ENCODE peak calls at places on chromosomes 1 and 21, in ten cellular contexts. One of them, this sample, is unnamed.

GRCh38 chr1:230682882-230683610 is 30.9 kb downstream of the AGT start:
- DNase-seq in cardiac muscle cell: peak; percentile 6
- DNase-seq in aorta: no peak
- DNase-seq in CD4-positive, alpha-beta memory T cell: no peak
- DNase-seq in CD8-positive, alpha-beta T cell: no peak
- DNase-seq in left lung: no peak
- DNase-seq in mesenchymal stem cell: no peak
- DNase-seq in psoas muscle: no peak
- DNase-seq in Peyer's patch: no peak
- DNase-seq in tibial artery: no peak
- DNase-seq in this sample: no peak

GRCh38 chr1:235072096-235072495 is 56.5 kb downstream of the TOMM20 start:
- DNase-seq in cardiac muscle cell: no peak
- DNase-seq in aorta: no peak
- DNase-seq in CD4-positive, alpha-beta memory T cell: no peak
- DNase-seq in CD8-positive, alpha-beta T cell: no peak
- DNase-seq in left lung: no peak
- DNase-seq in mesenchymal stem cell: no peak
- DNase-seq in psoas muscle: no peak
- DNase-seq in Peyer's patch: no peak
- DNase-seq in tibial artery: no peak
- DNase-seq in this sample: no peak

GRCh38 chr1:98333406-98333805 is 328.1 kb upstream of the SNX7 start:
- DNase-seq in cardiac muscle cell: no peak
- DNase-seq in aorta: no peak
- DNase-seq in CD4-positive, alpha-beta memory T cell: no peak
- DNase-seq in CD8-positive, alpha-beta T cell: no peak
- DNase-seq in left lung: no peak
- DNase-seq in mesenchymal stem cell: no peak
- DNase-seq in psoas muscle: no peak
- DNase-seq in Peyer's patch: no peak
- DNase-seq in tibial artery: no peak
- DNase-seq in this sample: no peak

GRCh38 chr1:7042322-7043231 is 257.3 kb downstream of the CAMTA1 start:
- DNase-seq in cardiac muscle cell: peak; percentile 46
- DNase-seq in aorta: no peak
- DNase-seq in CD4-positive, alpha-beta memory T cell: peak; percentile 3
- DNase-seq in CD8-positive, alpha-beta T cell: no peak
- DNase-seq in left lung: no peak
- DNase-seq in mesenchymal stem cell: peak; percentile 33
- DNase-seq in psoas muscle: no peak
- DNase-seq in Peyer's patch: no peak
- DNase-seq in tibial artery: no peak
- DNase-seq in this sample: no peak

GRCh38 chr1:1826356-1827088 is 48.3 kb upstream of the NADK start:
- DNase-seq in cardiac muscle cell: no peak
- DNase-seq in aorta: no peak
- DNase-seq in CD4-positive, alpha-beta memory T cell: no peak
- DNase-seq in CD8-positive, alpha-beta T cell: no peak
- DNase-seq in left lung: no peak
- DNase-seq in mesenchymal stem cell: peak; percentile 27
- DNase-seq in psoas muscle: no peak
- DNase-seq in Peyer's patch: no peak
- DNase-seq in tibial artery: no peak
- DNase-seq in this sample: no peak

GRCh38 chr21:45852886-45853400 is 128.6 kb upstream of the COL6A1 start:
- DNase-seq in cardiac muscle cell: no peak
- DNase-seq in aorta: peak; percentile 63
- DNase-seq in CD4-positive, alpha-beta memory T cell: no peak
- DNase-seq in CD8-positive, alpha-beta T cell: no peak
- DNase-seq in left lung: peak; percentile 56
- DNase-seq in mesenchymal stem cell: no peak
- DNase-seq in psoas muscle: no peak
- DNase-seq in Peyer's patch: peak; percentile 23
- DNase-seq in tibial artery: no peak
- DNase-seq in this sample: no peak

GRCh38 chr1:9871021-9871420 is 39.0 kb downstream of the CTNNBIP1 start:
- DNase-seq in cardiac muscle cell: no peak
- DNase-seq in aorta: no peak
- DNase-seq in CD4-positive, alpha-beta memory T cell: no peak
- DNase-seq in CD8-positive, alpha-beta T cell: no peak
- DNase-seq in left lung: no peak
- DNase-seq in mesenchymal stem cell: no peak
- DNase-seq in psoas muscle: no peak
- DNase-seq in Peyer's patch: no peak
- DNase-seq in tibial artery: no peak
- DNase-seq in this sample: no peak

GRCh38 chr21:41932576-41933258 is 21.1 kb downstream of the C2CD2 start:
- DNase-seq in cardiac muscle cell: no peak
- DNase-seq in aorta: no peak
- DNase-seq in CD4-positive, alpha-beta memory T cell: no peak
- DNase-seq in CD8-positive, alpha-beta T cell: no peak
- DNase-seq in left lung: no peak
- DNase-seq in mesenchymal stem cell: peak; percentile 82
- DNase-seq in psoas muscle: peak; percentile 39
- DNase-seq in Peyer's patch: no peak
- DNase-seq in tibial artery: no peak
- DNase-seq in this sample: no peak

GRCh38 chr1:1428174-1428573 is 7.1 kb upstream of the ANKRD65 start:
- DNase-seq in cardiac muscle cell: no peak
- DNase-seq in aorta: no peak
- DNase-seq in CD4-positive, alpha-beta memory T cell: no peak
- DNase-seq in CD8-positive, alpha-beta T cell: no peak
- DNase-seq in left lung: peak; percentile 75
- DNase-seq in mesenchymal stem cell: no peak
- DNase-seq in psoas muscle: no peak
- DNase-seq in Peyer's patch: no peak
- DNase-seq in tibial artery: no peak
- DNase-seq in this sample: no peak

GRCh38 chr1:205150651-205151428 is 29.1 kb upstream of the RBBP5 start:
- DNase-seq in cardiac muscle cell: no peak
- DNase-seq in aorta: no peak
- DNase-seq in CD4-positive, alpha-beta memory T cell: no peak
- DNase-seq in CD8-positive, alpha-beta T cell: no peak
- DNase-seq in left lung: no peak
- DNase-seq in mesenchymal stem cell: no peak
- DNase-seq in psoas muscle: no peak
- DNase-seq in Peyer's patch: no peak
- DNase-seq in tibial artery: no peak
- DNase-seq in this sample: no peak

GRCh38 chr1:64537942-64538341 is 68.0 kb downstream of the CACHD1 start:
- DNase-seq in cardiac muscle cell: no peak
- DNase-seq in aorta: no peak
- DNase-seq in CD4-positive, alpha-beta memory T cell: no peak
- DNase-seq in CD8-positive, alpha-beta T cell: no peak
- DNase-seq in left lung: no peak
- DNase-seq in mesenchymal stem cell: no peak
- DNase-seq in psoas muscle: no peak
- DNase-seq in Peyer's patch: no peak
- DNase-seq in tibial artery: no peak
- DNase-seq in this sample: no peak

GRCh38 chr1:74180490-74180889 is 17.5 kb downstream of the LRRIQ3 start:
- DNase-seq in cardiac muscle cell: peak; percentile 56
- DNase-seq in aorta: no peak
- DNase-seq in CD4-positive, alpha-beta memory T cell: no peak
- DNase-seq in CD8-positive, alpha-beta T cell: no peak
- DNase-seq in left lung: no peak
- DNase-seq in mesenchymal stem cell: peak; percentile 37
- DNase-seq in psoas muscle: no peak
- DNase-seq in Peyer's patch: no peak
- DNase-seq in tibial artery: no peak
- DNase-seq in this sample: no peak

GRCh38 chr1:203287109-203287893 is 18.0 kb upstream of the BTG2 start:
- DNase-seq in cardiac muscle cell: peak; percentile 71
- DNase-seq in aorta: peak; percentile 86
- DNase-seq in CD4-positive, alpha-beta memory T cell: peak; percentile 88
- DNase-seq in CD8-positive, alpha-beta T cell: peak; percentile 55
- DNase-seq in left lung: peak; percentile 87
- DNase-seq in mesenchymal stem cell: peak; percentile 43
- DNase-seq in psoas muscle: peak; percentile 60
- DNase-seq in Peyer's patch: peak; percentile 93
- DNase-seq in tibial artery: peak; percentile 67
- DNase-seq in this sample: no peak
- H3K4me1 ChIP-seq in cardiac muscle cell: peaks cover 58% of the 10 kb centered on the region
- H3K4me1 ChIP-seq in aorta: no peaks in the 10 kb centered on the region
- H3K4me1 ChIP-seq in CD4-positive, alpha-beta memory T cell: peaks cover 61% of the 10 kb centered on the region
- H3K4me1 ChIP-seq in CD8-positive, alpha-beta T cell: peaks cover 59% of the 10 kb centered on the region
- H3K4me1 ChIP-seq in left lung: peaks cover 30% of the 10 kb centered on the region
- H3K4me1 ChIP-seq in mesenchymal stem cell: peaks cover 23% of the 10 kb centered on the region
- H3K4me1 ChIP-seq in psoas muscle: peaks cover 80% of the 10 kb centered on the region
- H3K4me1 ChIP-seq in Peyer's patch: peaks cover 21% of the 10 kb centered on the region
- H3K4me1 ChIP-seq in tibial artery: peaks cover 41% of the 10 kb centered on the region
- H3K4me1 ChIP-seq in this sample: peaks cover 6% of the 10 kb centered on the region

GRCh38 chr21:29258626-29259335 is 39.9 kb upstream of the BACH1 start:
- DNase-seq in cardiac muscle cell: peak; percentile 80
- DNase-seq in aorta: no peak
- DNase-seq in CD4-positive, alpha-beta memory T cell: no peak
- DNase-seq in CD8-positive, alpha-beta T cell: no peak
- DNase-seq in left lung: no peak
- DNase-seq in mesenchymal stem cell: peak; percentile 70
- DNase-seq in psoas muscle: no peak
- DNase-seq in Peyer's patch: no peak
- DNase-seq in tibial artery: no peak
- DNase-seq in this sample: peak; percentile 87

GRCh38 chr21:29250642-29251041 is 48.1 kb upstream of the BACH1 start:
- DNase-seq in cardiac muscle cell: no peak
- DNase-seq in aorta: no peak
- DNase-seq in CD4-positive, alpha-beta memory T cell: no peak
- DNase-seq in CD8-positive, alpha-beta T cell: no peak
- DNase-seq in left lung: no peak
- DNase-seq in mesenchymal stem cell: no peak
- DNase-seq in psoas muscle: no peak
- DNase-seq in Peyer's patch: no peak
- DNase-seq in tibial artery: no peak
- DNase-seq in this sample: no peak

GRCh38 chr21:29256125-29256895 is 42.4 kb upstream of the BACH1 start:
- DNase-seq in cardiac muscle cell: no peak
- DNase-seq in aorta: no peak
- DNase-seq in CD4-positive, alpha-beta memory T cell: no peak
- DNase-seq in CD8-positive, alpha-beta T cell: no peak
- DNase-seq in left lung: no peak
- DNase-seq in mesenchymal stem cell: no peak
- DNase-seq in psoas muscle: no peak
- DNase-seq in Peyer's patch: no peak
- DNase-seq in tibial artery: no peak
- DNase-seq in this sample: no peak

GRCh38 chr21:29257701-29258100 is 41.0 kb upstream of the BACH1 start:
- DNase-seq in cardiac muscle cell: no peak
- DNase-seq in aorta: no peak
- DNase-seq in CD4-positive, alpha-beta memory T cell: no peak
- DNase-seq in CD8-positive, alpha-beta T cell: no peak
- DNase-seq in left lung: no peak
- DNase-seq in mesenchymal stem cell: no peak
- DNase-seq in psoas muscle: no peak
- DNase-seq in Peyer's patch: no peak
- DNase-seq in tibial artery: no peak
- DNase-seq in this sample: no peak

DNA sequence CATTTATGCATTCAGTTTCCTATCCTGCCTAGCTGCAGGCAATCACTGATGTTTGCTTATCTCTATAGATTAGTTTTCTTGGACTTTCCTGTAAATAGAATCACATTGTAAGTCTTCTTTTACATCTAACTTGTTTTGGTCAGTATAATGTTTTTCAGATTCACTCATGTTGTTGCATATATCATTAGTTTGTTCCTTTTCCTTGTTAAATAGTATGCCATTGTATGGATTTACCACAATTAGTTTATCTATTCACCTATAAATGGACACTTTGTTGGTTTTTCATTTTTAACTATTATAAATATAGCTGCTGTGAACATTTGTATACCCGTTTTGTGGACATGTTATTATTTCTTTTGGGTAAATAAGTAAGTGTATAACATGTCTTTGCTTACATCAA is 44.2 kb upstream of the BACH1 start:
- DNase-seq in cardiac muscle cell: no peak
- DNase-seq in aorta: no peak
- DNase-seq in CD4-positive, alpha-beta memory T cell: no peak
- DNase-seq in CD8-positive, alpha-beta T cell: no peak
- DNase-seq in left lung: no peak
- DNase-seq in mesenchymal stem cell: no peak
- DNase-seq in psoas muscle: no peak
- DNase-seq in Peyer's patch: no peak
- DNase-seq in tibial artery: no peak
- DNase-seq in this sample: no peak
- H3K4me3 ChIP-seq in cardiac muscle cell: no peak overlapping the region
- H3K4me3 ChIP-seq in aorta: no peak overlapping the region
- H3K4me3 ChIP-seq in CD4-positive, alpha-beta memory T cell: no peak overlapping the region
- H3K4me3 ChIP-seq in CD8-positive, alpha-beta T cell: no peak overlapping the region
- H3K4me3 ChIP-seq in left lung: no peak overlapping the region
- H3K4me3 ChIP-seq in mesenchymal stem cell: no peak overlapping the region
- H3K4me3 ChIP-seq in psoas muscle: no peak overlapping the region
- H3K4me3 ChIP-seq in Peyer's patch: no peak overlapping the region
- H3K4me3 ChIP-seq in tibial artery: no peak overlapping the region
- H3K4me3 ChIP-seq in this sample: no peak overlapping the region

GRCh38 chr1:221720545-221720944 is 21.3 kb downstream of the DUSP10 start:
- DNase-seq in cardiac muscle cell: no peak
- DNase-seq in aorta: no peak
- DNase-seq in CD4-positive, alpha-beta memory T cell: no peak
- DNase-seq in CD8-positive, alpha-beta T cell: no peak
- DNase-seq in left lung: no peak
- DNase-seq in mesenchymal stem cell: no peak
- DNase-seq in psoas muscle: no peak
- DNase-seq in Peyer's patch: no peak
- DNase-seq in tibial artery: no peak
- DNase-seq in this sample: no peak
- H3K4me1 ChIP-seq in cardiac muscle cell: peaks cover 34% of the 10 kb centered on the region
- H3K4me1 ChIP-seq in aorta: peaks cover 7% of the 10 kb centered on the region
- H3K4me1 ChIP-seq in CD4-positive, alpha-beta memory T cell: peaks cover 32% of the 10 kb centered on the region
- H3K4me1 ChIP-seq in CD8-positive, alpha-beta T cell: peaks cover under 1% of the 10 kb centered on the region
- H3K4me1 ChIP-seq in left lung: peaks cover 12% of the 10 kb centered on the region
- H3K4me1 ChIP-seq in mesenchymal stem cell: peaks cover 22% of the 10 kb centered on the region
- H3K4me1 ChIP-seq in psoas muscle: peaks cover 52% of the 10 kb centered on the region
- H3K4me1 ChIP-seq in Peyer's patch: no peaks in the 10 kb centered on the region
- H3K4me1 ChIP-seq in tibial artery: peaks cover 38% of the 10 kb centered on the region
- H3K4me1 ChIP-seq in this sample: peaks cover 12% of the 10 kb centered on the region

DNA sequence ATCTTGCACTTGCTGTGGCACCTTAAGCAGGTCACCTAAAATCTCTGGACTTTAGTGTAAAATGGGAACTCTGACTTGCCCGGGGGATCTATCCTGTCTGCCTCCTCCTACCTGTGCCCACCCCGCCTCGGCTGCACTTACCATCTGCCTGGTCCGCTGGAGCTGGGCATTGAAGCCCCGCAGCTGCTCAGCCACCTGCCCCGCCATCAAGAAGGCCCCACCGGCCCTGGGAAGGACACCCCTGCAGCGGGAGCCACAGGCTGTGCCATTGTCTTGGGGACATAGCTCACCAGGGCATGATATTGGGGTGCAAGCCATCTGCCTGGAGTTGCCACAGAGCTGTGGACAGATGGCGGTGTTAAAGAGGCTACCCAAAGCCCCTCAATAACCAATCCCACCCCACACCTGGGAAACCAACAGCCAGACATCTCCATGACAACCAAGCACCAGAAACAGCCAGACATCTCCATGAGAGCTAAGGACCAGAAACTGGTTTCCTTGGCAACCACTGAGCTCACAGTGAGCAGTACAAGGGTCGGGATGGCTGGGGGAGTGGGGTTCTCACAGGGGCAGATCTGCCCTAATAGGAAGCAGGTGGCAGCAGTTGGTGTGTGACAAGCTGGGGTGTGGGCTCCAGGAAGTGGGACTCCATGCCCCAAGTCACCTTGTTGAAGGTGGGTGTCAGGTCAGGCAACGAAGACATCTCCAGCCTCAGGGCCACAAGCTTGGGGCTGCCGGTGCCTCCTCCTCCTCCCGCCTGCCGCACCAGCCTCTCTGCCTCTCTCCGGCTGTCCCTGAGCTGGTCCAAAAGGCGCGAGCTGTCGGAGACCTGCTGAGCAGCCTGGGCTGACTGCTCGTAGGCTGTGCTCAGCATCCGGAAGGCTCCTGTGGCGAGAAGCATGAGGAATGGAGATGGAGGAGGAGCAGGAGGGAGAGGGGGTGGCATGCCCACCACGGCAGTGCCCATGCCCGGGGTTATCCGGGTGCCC is 29.1 kb downstream of the LAMB3 start:
- DNase-seq in cardiac muscle cell: no peak
- DNase-seq in aorta: no peak
- DNase-seq in CD4-positive, alpha-beta memory T cell: no peak
- DNase-seq in CD8-positive, alpha-beta T cell: no peak
- DNase-seq in left lung: no peak
- DNase-seq in mesenchymal stem cell: no peak
- DNase-seq in psoas muscle: no peak
- DNase-seq in Peyer's patch: peak; percentile 36
- DNase-seq in tibial artery: no peak
- DNase-seq in this sample: no peak
- H3K4me3 ChIP-seq in cardiac muscle cell: no peak overlapping the region
- H3K4me3 ChIP-seq in aorta: no peak overlapping the region
- H3K4me3 ChIP-seq in CD4-positive, alpha-beta memory T cell: no peak overlapping the region
- H3K4me3 ChIP-seq in CD8-positive, alpha-beta T cell: no peak overlapping the region
- H3K4me3 ChIP-seq in left lung: no peak overlapping the region
- H3K4me3 ChIP-seq in mesenchymal stem cell: no peak overlapping the region
- H3K4me3 ChIP-seq in psoas muscle: no peak overlapping the region
- H3K4me3 ChIP-seq in Peyer's patch: no peak overlapping the region
- H3K4me3 ChIP-seq in tibial artery: no peak overlapping the region
- H3K4me3 ChIP-seq in this sample: no peak overlapping the region